ENCODE peak calls at places on chromosomes 2 and 18, in nine cellular contexts. C, U, G, Q, D, Y, R, B and H are unnamed samples.

GRCh38 chr2:105287692-105288091 is 41.8 kb downstream of the TGFBRAP1 start:
- DNase-seq in Q (peak; percentile 32), Y (peak; percentile 59), R (no peak), D (peak; percentile 13), B (peak; percentile 26), U (no peak), C (no peak), G (no peak), H (peak; percentile 31)

GRCh38 chr18:69897397-69898108 is 50.1 kb downstream of the CD226 start:
- DNase-seq in G (no peak), C (no peak), R (no peak), U (peak; percentile 30), D (no peak), Y (no peak), B (no peak), Q (no peak), H (no peak)

GRCh38 chr2:191030521-191031154 is 16.7 kb upstream of the STAT1 start:
- DNase-seq in R (no peak), D (peak; percentile 42), Y (peak; percentile 68), B (peak; percentile 43), Q (no peak), U (no peak), G (no peak), C (peak; percentile 71), H (peak; percentile 63)

GRCh38 chr18:49464718-49465598 is 4.5 kb upstream of the DYM start:
- DNase-seq in D (no peak), U (no peak), R (no peak), Q (no peak), Y (peak; percentile 49), G (no peak), C (no peak), B (no peak), H (peak; percentile 39)

GRCh38 chr2:13056259-13056843 is 339.6 kb downstream of the TRIB2 start:
- DNase-seq in G (no peak), Y (peak; percentile 39), C (no peak), Q (no peak), R (no peak), B (no peak), U (no peak), D (no peak), H (peak; percentile 14)

GRCh38 chr18:35478520-35479435 is 19.0 kb downstream of the INO80C start:
- DNase-seq in U (no peak), C (peak; percentile 66), B (peak; percentile 93), D (peak; percentile 94), R (no peak), G (peak; percentile 41), Y (peak; percentile 68), Q (no peak), H (no peak)

GRCh38 chr2:154013514-154013913 is 141.8 kb downstream of the GALNT13 start:
- DNase-seq in B (no peak), Y (no peak), D (no peak), U (no peak), R (no peak), C (peak; percentile 54), Q (no peak), G (no peak), H (no peak)

GRCh38 chr2:218516614-218517013 is 51.5 kb downstream of the USP37 start:
- DNase-seq in D (no peak), G (no peak), Q (no peak), U (no peak), Y (peak; percentile 24), B (peak; percentile 18), C (no peak), R (no peak), H (peak; percentile 27)

GRCh38 chr2:86750240-86750839 is 30.2 kb downstream of the RMND5A start:
- DNase-seq in G (no peak), D (no peak), B (no peak), Y (peak; percentile 21), C (no peak), Q (no peak), R (no peak), U (no peak), H (peak; percentile 9)

GRCh38 chr2:15670469-15670868 is 78.8 kb downstream of the DDX1 start:
- DNase-seq in R (no peak), C (no peak), Q (no peak), Y (no peak), G (no peak), B (no peak), D (no peak), U (no peak), H (no peak)

GRCh38 chr2:38315707-38316333 is 61.3 kb downstream of the ATL2 start:
- DNase-seq in U (peak; percentile 15), Y (peak; percentile 71), R (peak; percentile 41), C (no peak), B (peak; percentile 62), D (peak; percentile 40), G (no peak), Q (no peak), H (peak; percentile 63)